ENCODE peak calls at places on chromosomes 11 and 22, in four cellular contexts. L is IMR-90, S is K562, N is keratinocyte. R is an unnamed sample.

GRCh38 chr11:82191690-82192089 is 542.0 kb downstream of the FAM181B start:
- DNase-seq in L (no peak), S (no peak), N (no peak), R (no peak)

GRCh38 chr11:47152953-47153950 is 23.4 kb downstream of the ARFGAP2 start:
- DNase-seq in L (peak; percentile 80), S (peak; percentile 79), N (no peak), R (peak; percentile 76)

GRCh38 chr11:80778432-80778831 is 1337.6 kb upstream of the TENM4 start:
- DNase-seq in L (no peak), S (no peak), N (no peak), R (no peak)

GRCh38 chr22:44192098-44192810 is 11.5 kb downstream of the PARVG start:
- DNase-seq in N (no peak), S (peak; percentile 82), L (no peak), R (peak; percentile 14)

GRCh38 chr11:64122411-64123101 is 43.4 kb downstream of the MACROD1 start:
- DNase-seq in N (no peak), S (no peak), L (no peak), R (no peak)

GRCh38 chr11:8287297-8288070 is 23.8 kb upstream of the LMO1 start:
- DNase-seq in L (no peak), S (no peak), N (no peak), R (no peak)

GRCh38 chr11:131683666-131684065 is 313.3 kb downstream of the NTM start:
- DNase-seq in N (no peak), S (no peak), L (no peak), R (no peak)

GRCh38 chr11:2804189-2804588 is 81.4 kb downstream of the CDKN1C start:
- DNase-seq in S (no peak), N (no peak), L (no peak), R (no peak)

GRCh38 chr11:75386912-75387311 is 12.4 kb upstream of the RPS3 start:
- DNase-seq in L (no peak), N (no peak), S (no peak), R (no peak)

GRCh38 chr11:100981196-100981824 is 148.3 kb downstream of the PGR start:
- DNase-seq in L (no peak), N (no peak), S (no peak), R (no peak)

GRCh38 chr11:104547996-104548661 is 350.1 kb downstream of the CASP12 start:
- DNase-seq in L (peak; percentile 63), S (no peak), N (no peak), R (no peak)

GRCh38 chr22:35434061-35434750 is 34.3 kb downstream of the MCM5 start:
- DNase-seq in S (no peak), N (no peak), L (no peak), R (no peak)

GRCh38 chr11:65355776-65356393 is 1.3 kb downstream of the TIGD3 start:
- DNase-seq in S (no peak), N (no peak), L (peak; percentile 33), R (peak; percentile 26)

GRCh38 chr11:73894725-73895335 is 18.0 kb downstream of the PAAF1 start:
- DNase-seq in N (no peak), S (no peak), L (peak; percentile 81), R (no peak)

GRCh38 chr11:13276454-13276851 is 1.1 kb upstream of the BMAL1 start:
- DNase-seq in S (no peak), N (no peak), L (no peak), R (no peak)

GRCh38 chr22:22593964-22594656 is 35.0 kb upstream of the PRAME start:
- DNase-seq in S (peak; percentile 99), L (peak; percentile 53), N (peak; percentile 23), R (peak; percentile 64)

GRCh38 chr22:38415561-38416321 is 39.3 kb downstream of the KCNJ4 start:
- DNase-seq in L (no peak), N (no peak), S (no peak), R (no peak)

GRCh38 chr11:96337541-96338530 is 5.2 kb downstream of the MAML2 start:
- DNase-seq in N (no peak), S (no peak), L (peak; percentile 60), R (no peak)

GRCh38 chr11:61091373-61092279 is 10.7 kb upstream of the CD5 start:
- DNase-seq in S (peak; percentile 36), N (no peak), L (peak; percentile 12), R (no peak)

GRCh38 chr11:77089004-77089545 is 13.6 kb upstream of the OMP start:
- DNase-seq in L (no peak), N (no peak), S (no peak), R (no peak)

GRCh38 chr11:14480716-14481115 is 18.9 kb downstream of the COPB1 start:
- DNase-seq in S (no peak), N (no peak), L (no peak), R (no peak)

DNA sequence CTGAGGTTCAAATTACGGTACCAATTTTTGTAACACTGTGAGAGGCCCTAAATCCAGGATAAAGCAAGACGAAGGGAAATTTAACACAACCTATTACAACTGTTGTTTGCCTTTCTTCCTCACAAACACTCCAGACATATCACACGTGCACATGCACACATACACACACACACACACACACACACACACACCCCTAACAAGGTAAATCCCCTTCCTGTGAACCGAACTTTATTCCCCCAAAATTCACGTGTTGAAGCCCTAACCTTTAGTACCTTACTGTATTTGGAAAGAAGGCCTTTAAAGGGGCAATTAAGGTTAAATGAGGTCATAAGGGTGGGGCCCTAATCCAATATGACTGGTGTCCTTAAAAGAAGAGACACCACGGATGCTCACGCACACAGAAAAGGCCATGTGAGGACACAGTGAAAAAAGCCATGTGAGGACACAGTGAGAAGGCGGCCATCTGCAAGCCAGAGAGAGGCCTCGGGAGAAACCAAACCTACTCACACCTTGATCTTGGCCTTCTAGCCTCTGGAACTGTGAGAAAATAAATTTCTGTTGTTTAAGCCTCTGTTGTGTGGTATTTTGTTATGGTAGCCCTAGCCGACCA is 1.8 kb downstream of the SERGEF start:
- DNase-seq in S (no peak), N (no peak), L (no peak), R (no peak)
- H3K9me1 ChIP-seq in S (no peaks in the 10 kb centered on the region), N (no peaks in the 10 kb centered on the region), L (peaks cover 6% of the 10 kb centered on the region), R (no peaks in the 10 kb centered on the region)

GRCh38 chr11:102727890-102728289 is 3.1 kb upstream of the MMP8 start:
- DNase-seq in L (peak; percentile 96), S (no peak), N (peak; percentile 42), R (peak; percentile 89)

GRCh38 chr11:102734650-102735049 is 9.9 kb upstream of the MMP8 start:
- DNase-seq in L (no peak), S (no peak), N (no peak), R (no peak)

GRCh38 chr11:102730036-102730815 is 5.5 kb upstream of the MMP8 start:
- DNase-seq in L (peak; percentile 57), S (no peak), N (no peak), R (peak; percentile 90)

GRCh38 chr11:102733232-102733875 is 8.6 kb upstream of the MMP8 start:
- DNase-seq in N (no peak), S (peak; percentile 69), L (peak; percentile 47), R (peak; percentile 64)
- H3K9me1 ChIP-seq in N (no peaks in the 10 kb centered on the region), S (no peaks in the 10 kb centered on the region), L (peaks cover 7% of the 10 kb centered on the region), R (no peaks in the 10 kb centered on the region)

GRCh38 chr11:72740060-72740424 is 12.2 kb downstream of the ARAP1 start:
- DNase-seq in S (no peak), L (no peak), N (no peak), R (no peak)
- H3K9me1 ChIP-seq in S (peaks cover 17% of the 10 kb centered on the region), L (peaks cover 52% of the 10 kb centered on the region), N (peaks cover 6% of the 10 kb centered on the region), R (no peaks in the 10 kb centered on the region)

GRCh38 chr22:25628494-25628893 is 64.0 kb downstream of the GRK3 start:
- DNase-seq in L (no peak), N (no peak), S (no peak), R (no peak)
- H3K9me1 ChIP-seq in L (no peaks in the 10 kb centered on the region), N (no peaks in the 10 kb centered on the region), S (no peaks in the 10 kb centered on the region), R (no peaks in the 10 kb centered on the region)

GRCh38 chr11:68043029-68043348 is 4.2 kb downstream of the TCIRG1 start:
- DNase-seq in S (peak; percentile 59), L (no peak), N (no peak), R (no peak)
- H3K9me1 ChIP-seq in S (no peaks in the 10 kb centered on the region), L (no peaks in the 10 kb centered on the region), N (no peaks in the 10 kb centered on the region), R (no peaks in the 10 kb centered on the region)

DNA sequence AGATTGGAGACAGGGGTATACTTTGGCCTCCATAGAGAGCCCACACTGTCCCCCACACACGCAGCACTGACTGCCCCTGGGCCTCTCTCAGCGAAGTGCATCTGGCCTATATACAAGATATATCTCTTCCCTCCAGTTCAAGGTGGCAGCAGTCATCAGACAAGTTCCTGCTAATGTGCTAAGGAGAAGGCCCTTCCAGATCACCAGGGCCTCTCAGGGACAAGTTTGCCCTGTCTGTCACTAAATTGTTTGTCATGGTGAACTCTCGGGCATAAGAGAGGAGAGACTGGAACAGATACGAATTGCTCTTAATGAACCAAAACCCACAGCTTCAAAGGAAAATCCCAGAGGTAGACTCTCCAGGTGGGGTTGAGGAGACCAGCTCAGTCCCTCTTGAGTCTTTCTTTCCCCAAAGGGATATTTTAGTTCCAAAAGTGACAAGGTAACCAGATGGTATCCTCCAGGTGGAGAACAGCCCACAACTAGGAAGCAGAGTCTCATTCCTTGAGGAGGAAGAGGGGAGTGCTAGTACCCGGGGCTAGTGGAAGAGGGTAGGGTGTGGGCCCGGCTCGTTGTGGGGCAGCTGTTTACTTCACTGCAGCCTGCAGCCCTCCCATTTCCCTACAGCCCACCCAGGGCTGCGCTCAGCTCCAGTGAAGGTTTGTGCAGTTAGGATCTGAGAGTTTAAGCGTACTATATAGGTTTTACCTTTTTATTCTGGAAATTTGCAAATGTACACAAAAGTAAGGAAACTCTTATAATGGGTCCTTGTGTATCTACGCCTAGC is 2.2 kb upstream of the SLC35C1 start:
- DNase-seq in L (no peak), S (no peak), N (no peak), R (no peak)
- H3K9me1 ChIP-seq in L (peaks cover 17% of the 10 kb centered on the region), S (no peaks in the 10 kb centered on the region), N (peaks cover 2% of the 10 kb centered on the region), R (no peaks in the 10 kb centered on the region)

DNA sequence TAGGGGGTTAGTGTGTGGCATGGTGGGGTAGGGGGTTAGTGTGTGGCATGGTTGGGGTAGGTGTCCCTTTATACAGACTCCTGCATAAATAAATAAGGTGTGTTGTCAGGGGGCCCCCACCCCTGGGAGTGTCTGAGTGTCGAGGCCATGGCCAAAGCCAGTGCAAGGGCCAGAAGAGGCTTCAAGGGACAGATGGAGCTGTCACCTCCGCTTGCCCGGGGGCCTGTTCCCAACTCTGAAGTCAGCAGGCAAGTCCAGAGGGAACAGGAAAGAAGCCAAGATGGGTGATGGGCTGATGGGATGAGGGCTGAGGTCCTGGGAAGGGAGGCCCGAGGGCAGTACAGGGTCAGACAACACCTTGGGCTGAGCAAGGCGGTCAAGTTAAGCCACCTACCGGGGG is 997.8 kb downstream of the BRD1 start:
- DNase-seq in S (no peak), L (no peak), N (no peak), R (no peak)
- H3K9me1 ChIP-seq in S (no peaks in the 10 kb centered on the region), L (no peaks in the 10 kb centered on the region), N (no peaks in the 10 kb centered on the region), R (no peaks in the 10 kb centered on the region)

DNA sequence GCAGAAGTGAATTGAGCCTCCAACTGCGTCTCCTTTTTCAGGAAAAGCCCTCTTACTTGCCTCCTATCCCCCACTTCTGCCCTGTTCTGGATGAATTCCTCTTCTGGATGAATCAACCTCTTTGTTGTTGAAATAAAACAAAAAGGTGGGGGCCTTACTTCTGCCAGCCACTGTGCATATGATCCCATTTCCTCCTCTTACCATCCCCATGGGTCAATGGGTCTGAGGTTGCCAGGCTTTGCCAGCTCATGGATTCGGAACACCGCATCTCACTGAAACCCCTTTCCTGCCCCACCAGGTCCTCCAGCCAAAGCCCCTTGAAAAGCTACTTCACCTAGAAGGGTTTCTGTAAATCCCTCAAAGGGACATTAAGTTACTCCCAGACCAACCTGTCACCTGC is 3.7 kb upstream of the CHST1 start:
- DNase-seq in S (no peak), N (no peak), L (no peak), R (no peak)
- H3K9me1 ChIP-seq in S (no peaks in the 10 kb centered on the region), N (no peaks in the 10 kb centered on the region), L (no peaks in the 10 kb centered on the region), R (no peaks in the 10 kb centered on the region)

GRCh38 chr11:1181420-1181819 is 23.7 kb downstream of the MUC5AC start:
- DNase-seq in L (no peak), N (no peak), S (no peak), R (no peak)
- H3K9me1 ChIP-seq in L (no peaks in the 10 kb centered on the region), N (no peaks in the 10 kb centered on the region), S (no peaks in the 10 kb centered on the region), R (no peaks in the 10 kb centered on the region)